ENCODE peak calls at places on chromosomes 6 and 20, in ten cellular contexts. One of them, this sample, is unnamed.

GRCh38 chr20:58243653-58244410 is 15.4 kb upstream of the ANKRD60 start:
- DNase-seq in H1: no peak
- DNase-seq in testis: no peak
- DNase-seq in body of pancreas: no peak
- DNase-seq in HCT116: no peak
- DNase-seq in prostate gland: no peak
- DNase-seq in IMR-90: peak; percentile 60
- DNase-seq in Peyer's patch: no peak
- DNase-seq in esophagus squamous epithelium: no peak
- DNase-seq in heart left ventricle: no peak
- DNase-seq in this sample: no peak

GRCh38 chr6:125598422-125598821 is 151.0 kb upstream of the HEY2 start:
- DNase-seq in H1: no peak
- DNase-seq in testis: no peak
- DNase-seq in body of pancreas: no peak
- DNase-seq in HCT116: no peak
- DNase-seq in prostate gland: no peak
- DNase-seq in IMR-90: peak; percentile 76
- DNase-seq in Peyer's patch: no peak
- DNase-seq in esophagus squamous epithelium: peak; percentile 11
- DNase-seq in heart left ventricle: peak; percentile 81
- DNase-seq in this sample: peak; percentile 71

GRCh38 chr20:37711987-37712961 is 18.4 kb downstream of the CTNNBL1 start:
- DNase-seq in H1: no peak
- DNase-seq in testis: peak; percentile 58
- DNase-seq in body of pancreas: no peak
- DNase-seq in HCT116: no peak
- DNase-seq in prostate gland: peak; percentile 62
- DNase-seq in IMR-90: no peak
- DNase-seq in Peyer's patch: no peak
- DNase-seq in esophagus squamous epithelium: no peak
- DNase-seq in heart left ventricle: peak; percentile 46
- DNase-seq in this sample: peak; percentile 35

GRCh38 chr6:147614501-147614900 is 106.0 kb downstream of the SAMD5 start:
- DNase-seq in H1: no peak
- DNase-seq in testis: no peak
- DNase-seq in body of pancreas: no peak
- DNase-seq in HCT116: no peak
- DNase-seq in prostate gland: no peak
- DNase-seq in IMR-90: peak; percentile 43
- DNase-seq in Peyer's patch: no peak
- DNase-seq in esophagus squamous epithelium: no peak
- DNase-seq in heart left ventricle: no peak
- DNase-seq in this sample: no peak

GRCh38 chr6:161100072-161100471 is 108.5 kb downstream of the MAP3K4 start:
- DNase-seq in H1: no peak
- DNase-seq in testis: no peak
- DNase-seq in body of pancreas: peak; percentile 22
- DNase-seq in HCT116: no peak
- DNase-seq in prostate gland: no peak
- DNase-seq in IMR-90: no peak
- DNase-seq in Peyer's patch: no peak
- DNase-seq in esophagus squamous epithelium: no peak
- DNase-seq in heart left ventricle: no peak
- DNase-seq in this sample: peak; percentile 9

GRCh38 chr6:111589366-111589765 is 16.3 kb downstream of the TRAF3IP2 start:
- DNase-seq in H1: no peak
- DNase-seq in testis: no peak
- DNase-seq in body of pancreas: no peak
- DNase-seq in HCT116: peak; percentile 80
- DNase-seq in prostate gland: no peak
- DNase-seq in IMR-90: peak; percentile 83
- DNase-seq in Peyer's patch: peak; percentile 69
- DNase-seq in esophagus squamous epithelium: no peak
- DNase-seq in heart left ventricle: no peak
- DNase-seq in this sample: no peak

GRCh38 chr6:6314601-6315000 is 5.9 kb downstream of the F13A1 start:
- DNase-seq in H1: no peak
- DNase-seq in testis: no peak
- DNase-seq in body of pancreas: no peak
- DNase-seq in HCT116: no peak
- DNase-seq in prostate gland: no peak
- DNase-seq in IMR-90: no peak
- DNase-seq in Peyer's patch: no peak
- DNase-seq in esophagus squamous epithelium: no peak
- DNase-seq in heart left ventricle: no peak
- DNase-seq in this sample: no peak

GRCh38 chr6:26516481-26517427 is 16.7 kb downstream of the BTN1A1 start:
- DNase-seq in H1: no peak
- DNase-seq in testis: no peak
- DNase-seq in body of pancreas: no peak
- DNase-seq in HCT116: no peak
- DNase-seq in prostate gland: no peak
- DNase-seq in IMR-90: peak; percentile 15
- DNase-seq in Peyer's patch: no peak
- DNase-seq in esophagus squamous epithelium: no peak
- DNase-seq in heart left ventricle: no peak
- DNase-seq in this sample: no peak

GRCh38 chr6:38367231-38367630 is 272.5 kb downstream of the BTBD9 start:
- DNase-seq in H1: no peak
- DNase-seq in testis: no peak
- DNase-seq in body of pancreas: no peak
- DNase-seq in HCT116: no peak
- DNase-seq in prostate gland: no peak
- DNase-seq in IMR-90: peak; percentile 33
- DNase-seq in Peyer's patch: no peak
- DNase-seq in esophagus squamous epithelium: no peak
- DNase-seq in heart left ventricle: no peak
- DNase-seq in this sample: no peak

GRCh38 chr6:137867685-137868509 is 838 bp downstream of the TNFAIP3 start:
- DNase-seq in H1: no peak
- DNase-seq in testis: peak; percentile 41
- DNase-seq in body of pancreas: peak; percentile 39
- DNase-seq in HCT116: no peak
- DNase-seq in prostate gland: peak; percentile 28
- DNase-seq in IMR-90: peak; percentile 37
- DNase-seq in Peyer's patch: peak; percentile 85
- DNase-seq in esophagus squamous epithelium: no peak
- DNase-seq in heart left ventricle: peak; percentile 46
- DNase-seq in this sample: peak; percentile 29

GRCh38 chr6:134065706-134066105 is 13.3 kb upstream of the SLC2A12 start:
- DNase-seq in H1: no peak
- DNase-seq in testis: no peak
- DNase-seq in body of pancreas: peak; percentile 17
- DNase-seq in HCT116: peak; percentile 32
- DNase-seq in prostate gland: no peak
- DNase-seq in IMR-90: peak; percentile 32
- DNase-seq in Peyer's patch: no peak
- DNase-seq in esophagus squamous epithelium: no peak
- DNase-seq in heart left ventricle: no peak
- DNase-seq in this sample: no peak

GRCh38 chr20:58349586-58349985 is 39.4 kb upstream of the VAPB start:
- DNase-seq in H1: no peak
- DNase-seq in testis: no peak
- DNase-seq in body of pancreas: no peak
- DNase-seq in HCT116: no peak
- DNase-seq in prostate gland: no peak
- DNase-seq in IMR-90: peak; percentile 88
- DNase-seq in Peyer's patch: no peak
- DNase-seq in esophagus squamous epithelium: no peak
- DNase-seq in heart left ventricle: no peak
- DNase-seq in this sample: no peak

GRCh38 chr6:144936764-144937163 is 651.6 kb downstream of the UTRN start:
- DNase-seq in H1: no peak
- DNase-seq in testis: no peak
- DNase-seq in body of pancreas: no peak
- DNase-seq in HCT116: no peak
- DNase-seq in prostate gland: no peak
- DNase-seq in IMR-90: peak; percentile 60
- DNase-seq in Peyer's patch: no peak
- DNase-seq in esophagus squamous epithelium: no peak
- DNase-seq in heart left ventricle: no peak
- DNase-seq in this sample: no peak

GRCh38 chr6:100999034-100999597 is 118.0 kb upstream of the ASCC3 start:
- DNase-seq in H1: no peak
- DNase-seq in testis: no peak
- DNase-seq in body of pancreas: no peak
- DNase-seq in HCT116: no peak
- DNase-seq in prostate gland: no peak
- DNase-seq in IMR-90: no peak
- DNase-seq in Peyer's patch: no peak
- DNase-seq in esophagus squamous epithelium: no peak
- DNase-seq in heart left ventricle: no peak
- DNase-seq in this sample: no peak

GRCh38 chr20:58647814-58648501 is 3.1 kb upstream of the STX16 start:
- DNase-seq in H1: no peak
- DNase-seq in testis: peak; percentile 10
- DNase-seq in body of pancreas: no peak
- DNase-seq in HCT116: no peak
- DNase-seq in prostate gland: peak; percentile 58
- DNase-seq in IMR-90: peak; percentile 82
- DNase-seq in Peyer's patch: no peak
- DNase-seq in esophagus squamous epithelium: no peak
- DNase-seq in heart left ventricle: no peak
- DNase-seq in this sample: no peak

GRCh38 chr6:119209452-119210205 is 131.2 kb upstream of the FAM184A start:
- DNase-seq in H1: no peak
- DNase-seq in testis: no peak
- DNase-seq in body of pancreas: no peak
- DNase-seq in HCT116: no peak
- DNase-seq in prostate gland: no peak
- DNase-seq in IMR-90: peak; percentile 15
- DNase-seq in Peyer's patch: no peak
- DNase-seq in esophagus squamous epithelium: no peak
- DNase-seq in heart left ventricle: no peak
- DNase-seq in this sample: no peak

GRCh38 chr20:36461600-36462439 is 79.5 kb upstream of the MYL9 start:
- DNase-seq in H1: no peak
- DNase-seq in testis: peak; percentile 57
- DNase-seq in body of pancreas: peak; percentile 67
- DNase-seq in HCT116: no peak
- DNase-seq in prostate gland: peak; percentile 53
- DNase-seq in IMR-90: peak; percentile 42
- DNase-seq in Peyer's patch: peak; percentile 75
- DNase-seq in esophagus squamous epithelium: no peak
- DNase-seq in heart left ventricle: peak; percentile 75
- DNase-seq in this sample: peak; percentile 71

GRCh38 chr6:43702522-43703440 is 15.2 kb upstream of the MRPS18A start:
- DNase-seq in H1: peak; percentile 91
- DNase-seq in testis: peak; percentile 51
- DNase-seq in body of pancreas: peak; percentile 86
- DNase-seq in HCT116: peak; percentile 92
- DNase-seq in prostate gland: no peak
- DNase-seq in IMR-90: peak; percentile 83
- DNase-seq in Peyer's patch: peak; percentile 92
- DNase-seq in esophagus squamous epithelium: no peak
- DNase-seq in heart left ventricle: peak; percentile 96
- DNase-seq in this sample: peak; percentile 95
- TF ChIP-seq POLR2A in H1: peak; percentile 83
- TF ChIP-seq POLR2A in testis: no peak
- TF ChIP-seq POLR2A in body of pancreas: no peak
- TF ChIP-seq POLR2A in HCT116: peak; percentile 53
- TF ChIP-seq POLR2A in prostate gland: peak; percentile 56
- TF ChIP-seq POLR2A in IMR-90: no peak
- TF ChIP-seq POLR2A in Peyer's patch: no peak
- TF ChIP-seq POLR2A in esophagus squamous epithelium: no peak
- TF ChIP-seq POLR2A in heart left ventricle: peak; percentile 63
- TF ChIP-seq POLR2A in this sample: no peak

GRCh38 chr20:41360831-41361756 is 5.5 kb downstream of the EMILIN3 start:
- DNase-seq in H1: no peak
- DNase-seq in testis: no peak
- DNase-seq in body of pancreas: no peak
- DNase-seq in HCT116: no peak
- DNase-seq in prostate gland: no peak
- DNase-seq in IMR-90: no peak
- DNase-seq in Peyer's patch: no peak
- DNase-seq in esophagus squamous epithelium: no peak
- DNase-seq in heart left ventricle: peak; percentile 35
- DNase-seq in this sample: no peak
- H3K27ac ChIP-seq in H1: no peak overlapping the region
- H3K27ac ChIP-seq in testis: no peak overlapping the region
- H3K27ac ChIP-seq in body of pancreas: no peak overlapping the region
- H3K27ac ChIP-seq in HCT116: no peak overlapping the region
- H3K27ac ChIP-seq in prostate gland: no peak overlapping the region
- H3K27ac ChIP-seq in IMR-90: no peak overlapping the region
- H3K27ac ChIP-seq in Peyer's patch: no peak overlapping the region
- H3K27ac ChIP-seq in esophagus squamous epithelium: no peak overlapping the region
- H3K27ac ChIP-seq in heart left ventricle: peak overlapping the region; percentile 42
- H3K27ac ChIP-seq in this sample: no peak overlapping the region

GRCh38 chr6:14757414-14757813 is 488.5 kb upstream of the JARID2 start:
- DNase-seq in H1: no peak
- DNase-seq in testis: no peak
- DNase-seq in body of pancreas: no peak
- DNase-seq in HCT116: no peak
- DNase-seq in prostate gland: no peak
- DNase-seq in IMR-90: no peak
- DNase-seq in Peyer's patch: no peak
- DNase-seq in esophagus squamous epithelium: no peak
- DNase-seq in heart left ventricle: no peak
- DNase-seq in this sample: no peak
- H3K4me3 ChIP-seq in H1: no peak overlapping the region
- H3K4me3 ChIP-seq in testis: no peak overlapping the region
- H3K4me3 ChIP-seq in body of pancreas: no peak overlapping the region
- H3K4me3 ChIP-seq in HCT116: no peak overlapping the region
- H3K4me3 ChIP-seq in prostate gland: no peak overlapping the region
- H3K4me3 ChIP-seq in IMR-90: no peak overlapping the region
- H3K4me3 ChIP-seq in Peyer's patch: no peak overlapping the region
- H3K4me3 ChIP-seq in esophagus squamous epithelium: no peak overlapping the region
- H3K4me3 ChIP-seq in heart left ventricle: no peak overlapping the region
- H3K4me3 ChIP-seq in this sample: no peak overlapping the region

DNA sequence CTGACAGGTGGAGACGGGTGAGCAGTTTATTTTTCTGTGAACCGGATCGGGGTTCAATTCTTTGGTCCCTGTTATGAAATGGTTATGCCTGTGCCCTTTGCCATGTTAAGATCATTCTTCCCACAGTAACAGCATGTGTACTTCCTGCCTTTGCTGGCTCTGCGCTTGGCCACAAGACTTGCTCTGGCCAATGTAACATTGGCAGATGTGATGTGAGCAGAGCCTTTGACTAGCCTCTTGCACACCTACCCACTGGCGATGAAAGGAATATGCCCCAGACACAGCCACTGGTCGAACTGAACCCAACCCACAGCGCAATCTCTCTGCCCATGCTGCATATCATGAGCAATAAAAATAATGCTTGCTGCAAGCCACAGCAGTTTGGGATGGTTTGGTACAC is 31.9 kb downstream of the JAG1 start:
- DNase-seq in H1: no peak
- DNase-seq in testis: no peak
- DNase-seq in body of pancreas: no peak
- DNase-seq in HCT116: no peak
- DNase-seq in prostate gland: no peak
- DNase-seq in IMR-90: no peak
- DNase-seq in Peyer's patch: no peak
- DNase-seq in esophagus squamous epithelium: no peak
- DNase-seq in heart left ventricle: no peak
- DNase-seq in this sample: no peak
- TF ChIP-seq POLR2A in H1: no peak
- TF ChIP-seq POLR2A in testis: no peak
- TF ChIP-seq POLR2A in body of pancreas: no peak
- TF ChIP-seq POLR2A in HCT116: no peak
- TF ChIP-seq POLR2A in prostate gland: no peak
- TF ChIP-seq POLR2A in IMR-90: no peak
- TF ChIP-seq POLR2A in Peyer's patch: no peak
- TF ChIP-seq POLR2A in esophagus squamous epithelium: no peak
- TF ChIP-seq POLR2A in heart left ventricle: no peak
- TF ChIP-seq POLR2A in this sample: no peak

GRCh38 chr20:62876826-62877728 is 15.5 kb upstream of the TCFL5 start:
- DNase-seq in H1: no peak
- DNase-seq in testis: peak; percentile 83
- DNase-seq in body of pancreas: peak; percentile 58
- DNase-seq in HCT116: no peak
- DNase-seq in prostate gland: no peak
- DNase-seq in IMR-90: no peak
- DNase-seq in Peyer's patch: peak; percentile 61
- DNase-seq in esophagus squamous epithelium: no peak
- DNase-seq in heart left ventricle: peak; percentile 93
- DNase-seq in this sample: peak; percentile 88
- H3K27ac ChIP-seq in H1: no peak overlapping the region
- H3K27ac ChIP-seq in testis: peak overlapping the region; percentile 85
- H3K27ac ChIP-seq in body of pancreas: no peak overlapping the region
- H3K27ac ChIP-seq in HCT116: peak overlapping the region; percentile 13
- H3K27ac ChIP-seq in prostate gland: no peak overlapping the region
- H3K27ac ChIP-seq in IMR-90: no peak overlapping the region
- H3K27ac ChIP-seq in Peyer's patch: no peak overlapping the region
- H3K27ac ChIP-seq in esophagus squamous epithelium: peak overlapping the region; percentile 39
- H3K27ac ChIP-seq in heart left ventricle: peak overlapping the region; percentile 73
- H3K27ac ChIP-seq in this sample: peak overlapping the region; percentile 65

This sample was measured in thyroid gland.